ENCODE peak calls at places on chromosomes 6 and 20, in four cellular contexts. D, H, I and V are unnamed samples. For H3K9me1, the result is how much of the 10 kb centered on the place peaks cover.

GRCh38 chr20:44064501-44065400 is 122.2 kb downstream of the JPH2 start:
- DNase-seq in I (no peak), D (no peak), H (no peak), V (no peak)

GRCh38 chr6:12842126-12842525 is 125.6 kb downstream of the PHACTR1 start:
- DNase-seq in H (no peak), I (no peak), D (no peak), V (no peak)

GRCh38 chr20:44594730-44595129 is 12.4 kb downstream of the PKIG start:
- DNase-seq in D (peak), I (peak), H (peak), V (no peak)

GRCh38 chr6:27332692-27333641 is 20.9 kb upstream of the POM121L2 start:
- DNase-seq in H (peak), I (peak), D (peak), V (peak)

GRCh38 chr6:139330271-139330670 is 38.5 kb upstream of the TXLNB start:
- DNase-seq in I (no peak), H (no peak), D (no peak), V (no peak)

GRCh38 chr6:139423037-139423698 is 48.7 kb upstream of the CITED2 start:
- DNase-seq in H (no peak), I (no peak), D (no peak), V (no peak)

GRCh38 chr6:26224940-26225847 is 138.0 kb downstream of the HFE start:
- DNase-seq in H (peak), I (no peak), D (peak), V (no peak)

GRCh38 chr20:58453391-58453790 is 61.8 kb downstream of the APCDD1L start:
- DNase-seq in I (no peak), D (no peak), H (no peak), V (no peak)

GRCh38 chr6:46655803-46656202 is 3.0 kb downstream of the SLC25A27 start:
- DNase-seq in I (peak), H (no peak), D (no peak), V (no peak)

GRCh38 chr6:13872681-13873080 is 52.1 kb upstream of the RNF182 start:
- DNase-seq in I (no peak), H (no peak), D (no peak), V (no peak)

GRCh38 chr6:93219447-93219846 is 199.9 kb downstream of the EPHA7 start:
- DNase-seq in D (no peak), I (no peak), H (no peak), V (no peak)

GRCh38 chr6:135135835-135136234 is 45.3 kb upstream of the MYB start:
- DNase-seq in D (no peak), I (no peak), H (no peak), V (no peak)

GRCh38 chr6:133837801-133838349 is 51.0 kb upstream of the TCF21 start:
- DNase-seq in D (peak), I (peak), H (no peak), V (no peak)

GRCh38 chr20:56974499-56975250 is 291.8 kb downstream of the BMP7 start:
- DNase-seq in H (peak), D (no peak), I (peak), V (peak)

GRCh38 chr20:63580796-63581461 is 6.9 kb upstream of the HELZ2 start:
- DNase-seq in H (peak), D (peak), I (peak), V (peak)

GRCh38 chr20:36010081-36010480 is 41.7 kb downstream of the CNBD2 start:
- DNase-seq in I (no peak), D (no peak), H (no peak), V (no peak)

GRCh38 chr6:142716097-142716496 is 228.9 kb downstream of the HIVEP2 start:
- DNase-seq in H (no peak), I (no peak), D (no peak), V (no peak)
- H3K9me1 ChIP-seq in H (under half), I (under half), D (under half), V (under half)

DNA sequence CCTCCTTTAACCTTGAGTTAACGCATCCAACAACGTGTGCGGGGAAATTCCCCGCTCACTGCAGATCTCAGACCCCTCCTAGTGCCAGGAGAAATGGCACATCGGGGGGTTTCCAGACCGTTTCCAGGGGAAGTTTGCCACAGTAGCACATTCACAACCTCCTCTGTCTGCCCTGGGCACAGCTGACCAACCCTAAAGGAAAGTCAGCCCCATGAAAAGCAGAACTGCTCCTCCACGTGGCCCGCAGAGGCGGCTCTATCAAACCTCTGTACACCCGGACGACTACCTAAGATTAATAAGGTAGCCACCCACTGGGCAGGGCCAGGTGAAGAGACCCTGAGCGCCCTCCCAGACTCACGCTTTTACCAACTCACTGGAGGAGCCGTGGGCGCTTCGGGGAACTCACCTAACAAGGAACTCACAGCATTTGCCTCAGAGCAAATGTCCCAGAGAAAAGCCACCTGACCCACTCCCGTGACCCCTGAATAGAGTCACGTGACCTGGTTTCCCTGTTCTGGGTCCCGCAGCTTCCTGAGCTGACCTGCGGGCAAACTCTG is 93.1 kb downstream of the PRND start:
- DNase-seq in D (peak), H (no peak), I (no peak), V (no peak)
- H3K27ac ChIP-seq in D (peak), H (no peak), I (no peak), V (no peak)

GRCh38 chr20:13995086-13995665 is at the start of gene MACROD2:
- DNase-seq in H (peak), D (peak), I (no peak), V (peak)
- H3K9me1 ChIP-seq in H (under half), D (under half), I (under half), V (under half)

GRCh38 chr20:5545381-5545941 is 204.7 kb upstream of the SHLD1 start:
- DNase-seq in H (no peak), I (no peak), D (no peak), V (no peak)
- H3K27ac ChIP-seq in H (no peak), I (no peak), D (no peak), V (no peak)

GRCh38 chr6:29790626-29791025 is 37.0 kb upstream of the HLA-G start:
- DNase-seq in D (no peak), H (no peak), I (no peak), V (peak)
- H3K9me1 ChIP-seq in D (under half), H (under half), I (under half), V (under half)

GRCh38 chr6:125753937-125754259 is 4.5 kb downstream of the HEY2 start:
- DNase-seq in I (no peak), D (no peak), H (no peak), V (no peak)

GRCh38 chr6:125750692-125751333 is 1.4 kb downstream of the HEY2 start:
- DNase-seq in I (no peak), D (no peak), H (no peak), V (no peak)

GRCh38 chr6:125752773-125753172 is 3.3 kb downstream of the HEY2 start:
- DNase-seq in D (no peak), H (no peak), I (no peak), V (no peak)

GRCh38 chr6:125751334-125751916 is 2.0 kb downstream of the HEY2 start:
- DNase-seq in D (no peak), H (no peak), I (no peak), V (no peak)

GRCh38 chr6:125753218-125753936 is 3.9 kb downstream of the HEY2 start:
- DNase-seq in I (peak), H (peak), D (peak), V (no peak)
- H3K27ac ChIP-seq in I (no peak), H (no peak), D (no peak), V (no peak)

GRCh38 chr20:17767624-17768023 is 67.9 kb downstream of the BANF2 start:
- DNase-seq in I (no peak), H (no peak), D (no peak), V (no peak)
- H3K9me1 ChIP-seq in I (under half), H (under half), D (under half), V (under half)

GRCh38 chr6:24809728-24810127 is 11.0 kb upstream of the ARMH2 start:
- DNase-seq in H (no peak), I (no peak), D (no peak), V (no peak)
- H3K27ac ChIP-seq in H (no peak), I (no peak), D (no peak), V (no peak)